ENCODE peak calls at places on chromosome 17, in six cellular contexts. G, Z, J, N, L and T are unnamed samples.

GRCh38 chr17:81907219-81908145 is 3.7 kb downstream of the PCYT2 start:
- DNase-seq in G (no peak), Z (no peak), J (no peak), N (no peak), L (no peak), T (no peak)

GRCh38 chr17:46770439-46770817 is 48.1 kb downstream of the WNT3 start:
- DNase-seq in G (no peak), Z (peak; percentile 48), J (no peak), N (no peak), L (no peak), T (no peak)

GRCh38 chr17:37488009-37488604 is 1.6 kb upstream of the DUSP14 start:
- DNase-seq in G (peak; percentile 59), Z (peak; percentile 30), J (no peak), N (peak; percentile 56), L (peak; percentile 95), T (no peak)

GRCh38 chr17:49384962-49385361 is 22.9 kb upstream of the ZNF652 start:
- DNase-seq in G (no peak), Z (no peak), J (no peak), N (no peak), L (no peak), T (no peak)

GRCh38 chr17:33292184-33292980 is 713 bp downstream of the ASIC2 start:
- DNase-seq in G (peak; percentile 48), Z (peak; percentile 81), J (peak; percentile 30), N (no peak), L (no peak), T (peak; percentile 81)

GRCh38 chr17:29642171-29642611 is 19.5 kb upstream of the CORO6 start:
- DNase-seq in G (no peak), Z (peak; percentile 63), J (no peak), N (no peak), L (no peak), T (peak; percentile 99)

GRCh38 chr17:81706232-81706611 is 3.1 kb downstream of the MRPL12 start:
- DNase-seq in G (no peak), Z (no peak), J (no peak), N (no peak), L (no peak), T (no peak)

GRCh38 chr17:2250140-2251095 is 53.2 kb downstream of the SMG6 start:
- DNase-seq in G (no peak), Z (no peak), J (peak; percentile 55), N (no peak), L (no peak), T (no peak)

GRCh38 chr17:64147110-64148016 is 17.4 kb upstream of the ERN1 start:
- DNase-seq in G (no peak), Z (peak; percentile 45), J (peak; percentile 65), N (peak; percentile 54), L (peak; percentile 55), T (no peak)

GRCh38 chr17:35245196-35245486 is 2.3 kb downstream of the SLFN5 start:
- DNase-seq in G (no peak), Z (no peak), J (peak; percentile 14), N (peak; percentile 13), L (peak; percentile 96), T (no peak)